ENCODE peak calls at places on chromosomes 12 and 14, in ten cellular contexts. X is transverse colon, E is cardiac muscle cell, J is WERI-Rb-1, T is cardiac fibroblast, I is HCT116, A is ovary, L is fibroblast of the aortic adventitia, R is neural progenitor cell, P is tibial nerve. Y is an unnamed sample.

GRCh38 chr12:51025182-51025747 is 919 bp downstream of the SLC11A2 start:
- DNase-seq in X (no peak), E (no peak), J (no peak), T (no peak), I (no peak), A (no peak), L (peak; percentile 24), R (no peak), P (no peak), Y (no peak)

GRCh38 chr14:104226421-104227385 is 88.3 kb downstream of the KIF26A start:
- DNase-seq in X (peak; percentile 6), E (no peak), J (peak; percentile 9), T (no peak), I (no peak), A (no peak), L (no peak), R (no peak), P (no peak), Y (no peak)

GRCh38 chr12:50597200-50598195 is 92.7 kb downstream of the DIP2B start:
- DNase-seq in X (no peak), E (peak; percentile 81), J (no peak), T (peak; percentile 73), I (peak; percentile 71), A (no peak), L (peak; percentile 77), R (no peak), P (no peak), Y (no peak)

GRCh38 chr12:62332598-62332997 is 72.4 kb downstream of the USP15 start:
- DNase-seq in X (no peak), E (peak; percentile 52), J (no peak), T (peak; percentile 53), I (no peak), A (no peak), L (peak; percentile 66), R (no peak), P (no peak), Y (no peak)

GRCh38 chr12:119758236-119758635 is 90.3 kb downstream of the PRKAB1 start:
- DNase-seq in X (no peak), E (no peak), J (no peak), T (no peak), I (no peak), A (no peak), L (no peak), R (no peak), P (no peak), Y (no peak)

GRCh38 chr12:1913377-1914115 is 4.9 kb downstream of the CACNA2D4 start:
- DNase-seq in X (no peak), E (no peak), J (no peak), T (no peak), I (no peak), A (no peak), L (no peak), R (no peak), P (no peak), Y (no peak)

GRCh38 chr12:10227648-10228047 is 15.0 kb downstream of the GABARAPL1 start:
- DNase-seq in X (no peak), E (no peak), J (no peak), T (no peak), I (no peak), A (no peak), L (no peak), R (no peak), P (no peak), Y (no peak)

GRCh38 chr14:59254146-59254910 is 65.9 kb downstream of the DAAM1 start:
- DNase-seq in X (peak; percentile 62), E (peak; percentile 94), J (no peak), T (peak; percentile 95), I (no peak), A (peak; percentile 79), L (peak; percentile 94), R (no peak), P (peak; percentile 47), Y (peak; percentile 89)

GRCh38 chr14:67068246-67068645 is 121.0 kb upstream of the GARIN2 start:
- DNase-seq in X (no peak), E (peak; percentile 24), J (no peak), T (peak; percentile 34), I (no peak), A (no peak), L (peak; percentile 57), R (no peak), P (no peak), Y (no peak)

GRCh38 chr12:117093918-117094630 is 5.1 kb downstream of the TESC start:
- DNase-seq in X (no peak), E (no peak), J (no peak), T (no peak), I (no peak), A (no peak), L (no peak), R (no peak), P (no peak), Y (peak; percentile 68)

GRCh38 chr14:61950340-61950739 is 188.1 kb downstream of the SNAPC1 start:
- DNase-seq in X (no peak), E (no peak), J (peak; percentile 85), T (no peak), I (no peak), A (no peak), L (no peak), R (no peak), P (no peak), Y (peak; percentile 29)

GRCh38 chr12:112116232-112117060 is 7.9 kb upstream of the NAA25 start:
- DNase-seq in X (peak; percentile 41), E (peak; percentile 95), J (peak; percentile 61), T (peak; percentile 90), I (peak; percentile 23), A (peak; percentile 64), L (peak; percentile 68), R (peak; percentile 92), P (peak; percentile 27), Y (peak; percentile 20)

GRCh38 chr12:112112423-112113132 is 4.0 kb upstream of the NAA25 start:
- DNase-seq in X (no peak), E (no peak), J (no peak), T (no peak), I (peak; percentile 84), A (no peak), L (no peak), R (no peak), P (no peak), Y (peak; percentile 31)

GRCh38 chr12:112117685-112118084 is 7.7 kb upstream of the TRAFD1 start:
- DNase-seq in X (no peak), E (no peak), J (no peak), T (no peak), I (no peak), A (no peak), L (no peak), R (no peak), P (no peak), Y (no peak)

GRCh38 chr12:112111931-112112330 is 3.3 kb upstream of the NAA25 start:
- DNase-seq in X (no peak), E (no peak), J (no peak), T (no peak), I (no peak), A (no peak), L (no peak), R (no peak), P (no peak), Y (peak; percentile 9)

DNA sequence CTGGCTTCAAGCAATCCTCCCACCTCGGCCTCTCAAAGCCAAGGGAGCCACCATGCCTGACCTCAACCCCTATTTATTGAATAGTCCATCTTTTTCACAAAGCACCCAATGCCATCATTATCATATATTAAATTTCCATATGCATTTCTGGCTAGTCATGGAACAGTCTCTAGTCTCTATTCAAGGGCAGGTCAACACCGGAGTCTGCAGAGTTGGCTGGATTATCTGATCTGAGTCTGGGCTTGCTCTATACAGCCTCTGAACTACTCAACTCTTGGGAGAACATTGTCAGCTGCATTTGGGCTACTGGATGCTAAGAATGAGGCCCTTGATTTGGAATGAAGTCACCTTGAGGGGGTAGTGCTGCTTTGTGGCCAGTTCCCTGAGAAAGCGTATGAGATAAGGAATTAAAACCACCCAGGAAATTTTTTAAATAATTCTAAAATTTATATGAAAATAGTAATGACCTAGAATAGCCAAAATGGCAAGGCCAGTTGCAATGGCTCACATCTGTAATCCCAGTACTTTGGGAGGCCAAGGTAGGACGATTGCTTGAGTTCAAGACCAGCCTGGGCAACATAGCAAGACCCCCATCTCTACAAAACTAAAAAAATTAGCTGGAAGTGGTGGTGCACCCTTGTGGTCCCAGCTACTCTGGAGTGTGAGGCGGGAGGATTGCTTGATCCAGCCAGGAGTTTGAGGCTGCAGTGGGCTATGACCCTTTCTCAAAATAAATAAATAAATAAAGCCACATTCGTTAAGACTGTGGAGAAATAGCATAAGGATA is 6.9 kb upstream of the NAA25 start:
- DNase-seq in X (no peak), E (no peak), J (no peak), T (no peak), I (no peak), A (no peak), L (no peak), R (no peak), P (no peak), Y (no peak)
- H3K4me3 ChIP-seq in X (no peak overlapping the region), E (no peak overlapping the region), J (no peak overlapping the region), T (no peak overlapping the region), I (no peak overlapping the region), A (no peak overlapping the region), L (no peak overlapping the region), R (no peak overlapping the region), P (no peak overlapping the region), Y (no peak overlapping the region)

DNA sequence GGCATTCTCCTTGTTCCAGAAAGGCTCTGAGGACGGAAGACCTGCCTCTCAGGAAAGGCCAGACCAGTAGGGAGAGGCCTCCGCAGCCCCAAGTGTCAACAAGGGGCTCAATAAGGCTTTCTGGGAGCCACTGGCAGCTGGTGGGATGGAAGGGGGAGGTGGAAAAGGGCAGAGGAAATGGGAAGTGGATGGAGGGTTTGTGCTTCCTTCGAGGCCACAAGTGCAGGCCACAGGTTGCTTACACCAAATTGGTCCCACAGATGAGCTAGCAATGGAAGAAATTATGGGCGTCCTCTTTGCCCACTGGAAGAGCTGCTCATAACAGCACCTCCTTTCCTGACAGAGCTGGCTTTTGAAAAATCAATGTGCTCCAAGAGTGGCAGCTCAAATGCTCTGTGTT is 28.2 kb downstream of the P2RX4 start:
- DNase-seq in X (no peak), E (no peak), J (no peak), T (no peak), I (no peak), A (no peak), L (no peak), R (no peak), P (no peak), Y (no peak)
- H3K4me3 ChIP-seq in X (no peak overlapping the region), E (no peak overlapping the region), J (no peak overlapping the region), T (no peak overlapping the region), I (no peak overlapping the region), A (no peak overlapping the region), L (no peak overlapping the region), R (no peak overlapping the region), P (no peak overlapping the region), Y (no peak overlapping the region)

GRCh38 chr12:13587721-13588389 is 391.3 kb downstream of the EMP1 start:
- DNase-seq in X (no peak), E (no peak), J (no peak), T (no peak), I (no peak), A (no peak), L (no peak), R (peak; percentile 24), P (no peak), Y (no peak)
- H3K4me3 ChIP-seq in X (no peak overlapping the region), E (no peak overlapping the region), J (no peak overlapping the region), T (no peak overlapping the region), I (no peak overlapping the region), A (no peak overlapping the region), L (no peak overlapping the region), R (no peak overlapping the region), P (no peak overlapping the region), Y (no peak overlapping the region)

DNA sequence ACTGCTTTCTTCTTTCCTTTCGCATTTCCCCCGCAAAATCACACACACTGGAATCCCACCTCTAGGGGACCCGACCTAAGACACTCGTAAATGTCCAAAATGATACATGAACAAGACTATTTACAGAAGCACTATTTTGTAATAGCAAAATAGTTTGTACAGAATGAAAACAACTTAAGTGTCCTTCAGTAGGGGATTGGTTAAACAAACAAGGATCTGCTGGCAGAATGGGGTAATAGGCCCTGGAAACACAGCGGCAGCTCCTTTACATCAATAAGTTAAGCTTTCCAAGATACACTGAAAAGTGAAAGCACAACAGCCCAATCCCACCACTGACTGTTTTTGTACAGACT is 48.8 kb downstream of the LTBP2 start:
- DNase-seq in X (no peak), E (peak; percentile 50), J (no peak), T (peak; percentile 61), I (no peak), A (no peak), L (peak; percentile 53), R (no peak), P (no peak), Y (peak; percentile 39)
- H3K4me3 ChIP-seq in X (no peak overlapping the region), E (no peak overlapping the region), J (no peak overlapping the region), T (no peak overlapping the region), I (no peak overlapping the region), A (no peak overlapping the region), L (no peak overlapping the region), R (no peak overlapping the region), P (no peak overlapping the region), Y (no peak overlapping the region)

Y was measured in thyroid gland.